ENCODE peak calls at places on chromosomes 12 and 14, in seven cellular contexts. U is fibroblast of lung, M is A549, T is OCI-LY7, P is neural progenitor cell, K is neuronal stem cell, F is PC-3. H is an unnamed sample.

GRCh38 chr12:68953536-68953935 is 20.6 kb upstream of the CPM start:
- DNase-seq in U (no peak), M (no peak), T (no peak), P (no peak), K (no peak), F (peak), H (no peak)

GRCh38 chr12:78096909-78097597 is 266.4 kb downstream of the NAV3 start:
- DNase-seq in U (peak), M (no peak), T (no peak), P (no peak), K (no peak), F (no peak), H (no peak)

GRCh38 chr14:33922125-33922524 is 28.7 kb downstream of the EGLN3 start:
- DNase-seq in U (no peak), M (no peak), T (no peak), P (no peak), K (no peak), F (peak), H (no peak)

GRCh38 chr14:93430889-93431670 is at the start of gene UNC79:
- DNase-seq in U (peak), M (no peak), T (no peak), P (peak), K (peak), F (no peak), H (no peak)

GRCh38 chr14:85313801-85314207 is 216.1 kb upstream of the FLRT2 start:
- DNase-seq in U (peak), M (no peak), T (no peak), P (peak), K (peak), F (no peak), H (no peak)

GRCh38 chr14:100615736-100616695 is 28.8 kb upstream of the BEGAIN start:
- DNase-seq in U (no peak), M (no peak), T (no peak), P (no peak), K (no peak), F (no peak), H (no peak)

GRCh38 chr14:78836777-78837176 is 666.6 kb downstream of the NRXN3 start:
- DNase-seq in U (peak), M (peak), T (peak), P (peak), K (peak), F (peak), H (peak)

GRCh38 chr14:94601961-94602391 is 10.2 kb upstream of the SERPINA3 start:
- DNase-seq in U (peak), M (peak), T (no peak), P (no peak), K (no peak), F (peak), H (no peak)

GRCh38 chr14:44657688-44658388 is 150.8 kb upstream of the FSCB start:
- DNase-seq in U (peak), M (no peak), T (no peak), P (peak), K (peak), F (peak), H (no peak)

GRCh38 chr12:11907625-11908024 is 163.1 kb upstream of the BCL2L14 start:
- DNase-seq in U (no peak), M (no peak), T (no peak), P (no peak), K (no peak), F (no peak), H (no peak)
- H3K4me2 ChIP-seq in U (no peak), M (no peak), T (no peak), P (no peak), K (no peak), F (no peak), H (no peak)

GRCh38 chr12:14997998-14998397 is 25.2 kb downstream of the PDE6H start:
- DNase-seq in U (no peak), M (no peak), T (no peak), P (no peak), K (no peak), F (no peak), H (no peak)

GRCh38 chr12:14993537-14994266 is 20.9 kb downstream of the PDE6H start:
- DNase-seq in U (peak), M (no peak), T (peak), P (no peak), K (no peak), F (peak), H (no peak)

GRCh38 chr12:14993117-14993516 is 20.3 kb downstream of the PDE6H start:
- DNase-seq in U (no peak), M (no peak), T (no peak), P (no peak), K (no peak), F (no peak), H (no peak)

GRCh38 chr12:14995583-14996425 is 23.0 kb downstream of the PDE6H start:
- DNase-seq in U (peak), M (peak), T (peak), P (peak), K (peak), F (peak), H (peak)

DNA sequence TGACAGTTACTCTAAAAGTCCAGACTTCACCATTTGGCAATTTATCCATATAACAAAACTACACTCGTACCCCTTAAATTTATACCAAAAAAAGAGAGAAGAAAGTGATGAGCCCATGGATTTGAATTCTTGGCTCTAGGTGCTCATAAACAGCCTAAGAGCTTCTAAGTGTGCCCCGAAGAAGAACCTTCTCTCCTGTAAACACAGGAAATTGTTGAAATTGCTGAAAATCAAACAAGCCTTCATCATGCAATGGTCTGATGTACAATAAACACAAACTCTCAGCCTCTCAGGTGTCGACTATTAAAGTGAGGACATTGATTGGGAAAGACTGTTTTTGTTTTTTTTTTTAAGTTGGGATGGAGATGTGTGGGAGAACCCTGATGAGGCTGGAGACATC is 21.8 kb downstream of the PDE6H start:
- DNase-seq in U (no peak), M (no peak), T (no peak), P (no peak), K (no peak), F (no peak), H (no peak)
- H3K4me2 ChIP-seq in U (no peak), M (no peak), T (peak), P (no peak), K (no peak), F (no peak), H (no peak)

GRCh38 chr12:14612250-14612649 is 44.6 kb upstream of the PLBD1 start:
- DNase-seq in U (no peak), M (no peak), T (no peak), P (no peak), K (no peak), F (no peak), H (no peak)
- H3K4me2 ChIP-seq in U (no peak), M (no peak), T (peak), P (no peak), K (no peak), F (no peak), H (no peak)

GRCh38 chr12:57320639-57321038 is 69.7 kb upstream of the STAC3 start:
- DNase-seq in U (no peak), M (no peak), T (no peak), P (no peak), K (no peak), F (no peak), H (no peak)
- H3K4me2 ChIP-seq in U (no peak), M (no peak), T (no peak), P (no peak), K (no peak), F (no peak), H (no peak)

GRCh38 chr14:58792421-58792820 is 154.7 kb downstream of the DACT1 start:
- DNase-seq in U (peak), M (no peak), T (no peak), P (no peak), K (no peak), F (no peak), H (no peak)

GRCh38 chr14:58789756-58790155 is 152.0 kb downstream of the DACT1 start:
- DNase-seq in U (no peak), M (no peak), T (no peak), P (no peak), K (no peak), F (no peak), H (no peak)

GRCh38 chr14:58788655-58789054 is 150.9 kb downstream of the DACT1 start:
- DNase-seq in U (no peak), M (no peak), T (no peak), P (no peak), K (no peak), F (no peak), H (no peak)

GRCh38 chr14:58787601-58788000 is 149.8 kb downstream of the DACT1 start:
- DNase-seq in U (no peak), M (no peak), T (no peak), P (no peak), K (no peak), F (no peak), H (no peak)

DNA sequence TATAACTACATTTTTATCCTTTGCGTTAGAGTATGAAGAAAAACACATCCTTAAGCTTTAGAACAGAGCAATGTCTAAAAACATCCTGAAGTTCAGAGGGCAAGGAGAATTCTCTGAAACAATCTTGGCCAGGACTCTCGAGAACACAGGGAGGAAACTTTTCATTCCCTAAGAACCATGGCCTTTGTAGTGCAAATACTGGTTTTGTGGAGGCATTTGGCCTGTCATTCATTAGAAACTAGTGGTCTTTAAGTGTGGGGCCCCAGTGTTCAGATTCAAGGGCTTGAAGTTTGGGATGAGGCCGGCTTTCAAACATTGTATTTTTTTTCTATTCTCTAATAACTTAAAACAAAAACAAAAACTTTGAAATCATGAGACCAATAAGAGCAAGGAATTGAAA is 151.3 kb downstream of the DACT1 start:
- DNase-seq in U (no peak), M (no peak), T (no peak), P (no peak), K (no peak), F (no peak), H (no peak)
- H3K4me2 ChIP-seq in U (no peak), M (no peak), T (no peak), P (no peak), K (no peak), F (no peak), H (no peak)

DNA sequence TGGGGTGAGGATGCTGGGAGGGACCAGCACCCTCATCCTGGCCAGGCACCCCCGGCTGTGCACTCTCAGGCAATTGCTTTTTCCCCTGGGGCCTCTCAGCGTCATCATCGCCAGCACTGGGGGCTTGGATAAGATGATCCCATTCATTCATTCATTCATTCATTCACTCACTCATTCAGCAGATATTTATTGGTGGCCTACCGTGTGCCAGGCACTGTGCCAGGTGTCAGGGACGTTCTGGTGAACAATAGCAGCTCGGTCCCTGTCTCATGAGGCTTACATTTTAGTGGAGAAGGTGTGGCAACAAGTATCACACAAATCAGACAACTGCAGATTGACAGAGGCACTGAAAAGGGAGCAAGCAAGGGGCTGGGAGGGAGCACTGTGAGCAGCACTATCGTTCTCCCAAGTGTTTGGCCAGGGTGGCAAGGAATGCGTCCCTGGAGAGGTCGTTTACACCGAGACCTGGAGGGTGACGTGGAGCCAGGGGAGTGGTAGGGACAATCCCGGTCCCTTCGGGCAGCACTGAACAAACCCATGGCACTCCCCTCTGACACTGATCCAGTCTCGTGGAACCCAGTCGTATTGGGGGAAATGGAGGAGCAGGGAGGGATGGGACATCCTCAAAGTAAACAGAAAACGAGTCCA is 124.1 kb downstream of the PAPOLA start:
- DNase-seq in U (no peak), M (no peak), T (no peak), P (no peak), K (no peak), F (no peak), H (no peak)
- H3K4me2 ChIP-seq in U (no peak), M (no peak), T (no peak), P (no peak), K (no peak), F (peak), H (peak)

GRCh38 chr12:106750524-106750923 is 24.0 kb upstream of the RIC8B start:
- DNase-seq in U (no peak), M (no peak), T (no peak), P (no peak), K (no peak), F (no peak), H (no peak)
- H3K4me2 ChIP-seq in U (no peak), M (no peak), T (no peak), P (no peak), K (no peak), F (no peak), H (no peak)

GRCh38 chr12:127150028-127150427 is 1116.9 kb upstream of the TMEM132C start:
- DNase-seq in U (no peak), M (no peak), T (no peak), P (no peak), K (no peak), F (no peak), H (no peak)

GRCh38 chr12:127150479-127150878 is 1116.5 kb upstream of the TMEM132C start:
- DNase-seq in U (no peak), M (no peak), T (no peak), P (no peak), K (no peak), F (peak), H (no peak)

GRCh38 chr12:127149226-127149964 is 1117.6 kb upstream of the TMEM132C start:
- DNase-seq in U (peak), M (no peak), T (no peak), P (no peak), K (no peak), F (no peak), H (no peak)

GRCh38 chr12:127158385-127159061 is 1108.4 kb upstream of the TMEM132C start:
- DNase-seq in U (no peak), M (no peak), T (no peak), P (no peak), K (no peak), F (no peak), H (no peak)

DNA sequence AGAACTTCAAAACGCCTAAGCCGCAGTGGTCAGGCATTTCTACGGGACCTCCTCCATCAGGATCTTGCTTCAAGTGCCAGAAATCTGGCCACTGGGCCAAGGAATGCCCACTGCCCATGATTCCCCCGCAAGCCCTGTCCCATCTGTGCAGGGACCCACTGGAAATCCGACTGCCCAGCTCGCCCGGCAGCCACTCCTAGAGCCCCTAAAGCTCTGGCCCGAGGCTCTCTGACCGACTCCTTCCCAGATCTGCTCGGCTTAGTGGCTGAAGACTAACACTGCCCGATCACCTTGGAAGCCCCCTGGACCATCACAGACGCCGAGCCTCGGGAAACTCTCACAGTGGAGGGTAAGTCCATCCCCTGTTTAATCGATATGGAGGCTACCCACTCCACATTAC is 1113.0 kb upstream of the TMEM132C start:
- DNase-seq in U (no peak), M (no peak), T (no peak), P (no peak), K (no peak), F (no peak), H (no peak)
- H3K4me2 ChIP-seq in U (no peak), M (no peak), T (no peak), P (no peak), K (no peak), F (no peak), H (no peak)

GRCh38 chr14:40129162-40129561 is 696.9 kb upstream of the FBXO33 start:
- DNase-seq in U (no peak), M (no peak), T (no peak), P (no peak), K (no peak), F (no peak), H (no peak)
- H3K4me2 ChIP-seq in U (no peak), M (no peak), T (no peak), P (no peak), K (no peak), F (no peak), H (no peak)

DNA sequence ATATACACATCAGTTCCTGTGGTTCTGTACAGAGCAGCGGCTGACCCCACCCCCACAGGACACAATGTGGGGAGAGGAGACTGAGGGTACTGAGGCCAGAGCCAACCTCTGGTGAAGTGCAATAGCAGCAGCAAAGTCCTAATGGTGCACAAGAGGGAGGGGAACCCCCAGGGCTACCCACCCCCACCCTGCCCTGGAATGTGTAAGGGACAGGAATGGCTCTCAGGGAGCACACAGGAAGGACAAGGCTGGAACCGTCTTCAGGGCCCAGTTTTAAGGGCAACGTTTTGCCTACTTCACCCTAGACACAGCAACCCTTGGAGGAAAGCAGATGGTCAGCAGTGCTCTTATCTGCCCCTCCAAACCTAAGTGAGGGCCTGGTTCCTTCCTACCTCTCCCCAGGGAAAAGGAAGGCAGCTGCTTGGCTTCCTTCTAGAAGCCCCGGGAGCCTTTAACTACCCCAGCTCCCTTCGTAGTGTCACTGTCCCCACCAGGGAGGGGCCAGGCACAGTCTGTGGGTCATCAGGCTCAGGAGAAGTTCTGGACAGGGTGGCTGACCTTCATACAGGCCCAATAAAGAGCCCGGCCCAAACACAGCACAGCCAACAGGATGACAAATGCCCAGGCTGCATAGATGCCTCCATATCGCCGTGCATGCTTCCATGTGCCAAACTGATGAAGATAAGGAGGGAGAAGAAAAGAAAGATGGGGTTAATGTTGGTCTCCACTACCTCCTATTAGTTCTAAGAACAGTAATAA is 3.0 kb downstream of the PIP4P1 start:
- DNase-seq in U (no peak), M (no peak), T (no peak), P (no peak), K (no peak), F (no peak), H (no peak)
- H3K4me2 ChIP-seq in U (no peak), M (no peak), T (peak), P (no peak), K (no peak), F (no peak), H (no peak)